ENCODE peak calls at places on chromosomes 1 and 21, in eight cellular contexts. V, A, P, W, G, Q, Z and E are unnamed samples.

GRCh38 chr1:80966266-80966665 is 834.5 kb upstream of the ADGRL2 start:
- DNase-seq in Q (no peak), Z (no peak), W (no peak), P (no peak), G (no peak), A (no peak), V (no peak), E (no peak)

GRCh38 chr1:186183219-186183618 is 191.8 kb downstream of the TPR start:
- DNase-seq in A (no peak), Q (no peak), G (no peak), V (no peak), Z (no peak), P (no peak), W (no peak), E (no peak)

GRCh38 chr1:170676628-170677027 is 12.7 kb downstream of the PRRX1 start:
- DNase-seq in P (no peak), G (no peak), V (no peak), Q (no peak), Z (no peak), W (no peak), A (no peak), E (no peak)

GRCh38 chr1:81617308-81618027 is 183.3 kb upstream of the ADGRL2 start:
- DNase-seq in G (peak; percentile 8), Z (no peak), P (no peak), V (no peak), A (no peak), Q (no peak), W (no peak), E (no peak)

GRCh38 chr1:975896-976683 is 5.8 kb downstream of the PERM1 start:
- DNase-seq in V (no peak), G (no peak), A (peak; percentile 90), W (peak; percentile 55), Z (peak; percentile 52), P (peak; percentile 74), Q (peak; percentile 84), E (no peak)

GRCh38 chr1:180262628-180263488 is 32.8 kb downstream of the LHX4 start:
- DNase-seq in A (no peak), P (no peak), W (no peak), G (no peak), Z (no peak), V (no peak), Q (no peak), E (no peak)

GRCh38 chr1:38047603-38048146 is 1.1 kb upstream of the POU3F1 start:
- DNase-seq in Z (no peak), A (peak; percentile 58), V (no peak), W (no peak), Q (no peak), G (no peak), P (no peak), E (no peak)

GRCh38 chr1:7810395-7810794 is 26.3 kb downstream of the PER3 start:
- DNase-seq in P (no peak), V (no peak), W (no peak), Z (no peak), A (no peak), Q (no peak), G (peak; percentile 52), E (no peak)

GRCh38 chr1:69513621-69514020 is 54.1 kb upstream of the LRRC7 start:
- DNase-seq in Z (no peak), G (peak; percentile 41), Q (no peak), W (no peak), A (no peak), P (no peak), V (no peak), E (no peak)

GRCh38 chr1:10975567-10976326 is 36.7 kb upstream of the TARDBP start:
- DNase-seq in P (no peak), G (peak; percentile 82), Q (no peak), W (no peak), V (peak; percentile 60), A (peak; percentile 26), Z (no peak), E (no peak)

GRCh38 chr1:157806431-157807149 is 13.3 kb downstream of the FCRL1 start:
- DNase-seq in G (no peak), W (no peak), Z (no peak), A (no peak), Q (no peak), V (no peak), P (no peak), E (no peak)

GRCh38 chr1:162107911-162108310 is 38.4 kb downstream of the NOS1AP start:
- DNase-seq in W (no peak), V (no peak), Q (no peak), A (no peak), G (no peak), P (no peak), Z (no peak), E (no peak)

GRCh38 chr1:96370752-96371151 is 350.8 kb upstream of the PTBP2 start:
- DNase-seq in P (no peak), V (no peak), Q (no peak), A (no peak), G (peak; percentile 73), Z (no peak), W (no peak), E (no peak)

GRCh38 chr1:208139434-208140086 is 104.6 kb downstream of the PLXNA2 start:
- DNase-seq in P (no peak), W (no peak), G (no peak), V (no peak), A (peak; percentile 84), Q (no peak), Z (no peak), E (no peak)

GRCh38 chr1:71834570-71835441 is 447.5 kb downstream of the NEGR1 start:
- DNase-seq in V (no peak), Q (no peak), Z (peak; percentile 23), A (peak; percentile 91), G (no peak), P (no peak), W (no peak), E (no peak)

GRCh38 chr1:184568148-184568547 is 181.3 kb downstream of the C1orf21 start:
- DNase-seq in V (no peak), P (no peak), Q (no peak), G (no peak), A (no peak), W (no peak), Z (no peak), E (no peak)

GRCh38 chr1:113282897-113283285 is 107.4 kb upstream of the MAGI3 start:
- DNase-seq in Z (no peak), W (no peak), G (no peak), Q (no peak), V (no peak), A (no peak), P (no peak), E (no peak)

GRCh38 chr1:168081373-168082007 is 55.2 kb downstream of the GPR161 start:
- DNase-seq in Z (no peak), A (no peak), P (no peak), Q (no peak), V (no peak), W (no peak), G (peak; percentile 91), E (no peak)

GRCh38 chr1:169312084-169312954 is 55.3 kb downstream of the NME7 start:
- DNase-seq in Q (no peak), P (peak; percentile 38), G (peak; percentile 86), A (no peak), W (peak; percentile 27), Z (no peak), V (no peak), E (no peak)

GRCh38 chr1:41558761-41559171 is 74.3 kb upstream of the EDN2 start:
- DNase-seq in Z (no peak), W (no peak), G (no peak), V (peak; percentile 50), Q (no peak), P (no peak), A (no peak), E (no peak)

GRCh38 chr1:247193958-247194357 is 22.1 kb upstream of the ZNF124 start:
- DNase-seq in G (no peak), V (no peak), Q (no peak), W (no peak), A (no peak), P (no peak), Z (no peak), E (no peak)

GRCh38 chr1:180177931-180178330 is 23.3 kb downstream of the QSOX1 start:
- DNase-seq in P (no peak), V (no peak), A (peak; percentile 57), G (no peak), W (no peak), Q (peak; percentile 23), Z (no peak), E (no peak)

GRCh38 chr1:154430903-154431302 is 25.8 kb downstream of the IL6R start:
- DNase-seq in W (no peak), G (no peak), P (no peak), V (no peak), A (no peak), Z (no peak), Q (no peak), E (no peak)

GRCh38 chr1:229191066-229191674 is 79.7 kb upstream of the RAB4A start:
- DNase-seq in Q (no peak), W (no peak), A (no peak), V (no peak), P (no peak), G (no peak), Z (no peak), E (no peak)

GRCh38 chr21:24693779-24694178 is 913.5 kb downstream of the MRPL39 start:
- DNase-seq in A (no peak), Q (no peak), G (no peak), V (no peak), W (no peak), Z (no peak), P (no peak), E (no peak)

GRCh38 chr1:87820667-87821066 is 492.0 kb downstream of the LMO4 start:
- DNase-seq in V (no peak), Q (no peak), G (no peak), W (no peak), P (no peak), A (no peak), Z (no peak), E (no peak)

GRCh38 chr1:91744973-91745648 is 140.8 kb downstream of the TGFBR3 start:
- DNase-seq in W (no peak), V (no peak), P (no peak), G (no peak), Z (no peak), Q (no peak), A (no peak), E (no peak)

GRCh38 chr21:38056481-38056880 is 140.2 kb upstream of the KCNJ6 start:
- DNase-seq in Z (no peak), G (no peak), Q (no peak), P (no peak), A (no peak), W (no peak), V (no peak), E (no peak)

GRCh38 chr21:35326677-35327076 is 277.6 kb upstream of the RUNX1 start:
- DNase-seq in P (no peak), Z (no peak), A (no peak), W (no peak), Q (no peak), V (no peak), G (peak; percentile 49), E (no peak)

GRCh38 chr1:163440090-163440489 is 118.3 kb downstream of the NUF2 start:
- DNase-seq in Q (no peak), Z (no peak), V (no peak), G (no peak), P (no peak), A (no peak), W (no peak), E (no peak)

GRCh38 chr1:234262754-234263105 is 110.5 kb upstream of the COA6 start:
- DNase-seq in G (no peak), W (no peak), Q (no peak), P (no peak), V (no peak), Z (no peak), A (no peak), E (no peak)

GRCh38 chr1:166479052-166479631 is 312.3 kb upstream of the FAM78B start:
- DNase-seq in Z (peak; percentile 20), W (peak; percentile 19), V (peak; percentile 59), G (no peak), P (peak; percentile 55), A (peak; percentile 83), Q (no peak), E (no peak)